ENCODE peak calls at places on chromosomes 1 and 21, in eight cellular contexts. One of them, this sample, is unnamed.

GRCh38 chr1:36737767-36738166 is 255.1 kb upstream of the CSF3R start:
- DNase-seq in T-helper 1 cell: no peak
- DNase-seq in NCI-H226: no peak
- DNase-seq in aorta: no peak
- DNase-seq in nucleus accumbens: no peak
- DNase-seq in psoas muscle: no peak
- DNase-seq in pancreas: no peak
- DNase-seq in non-pigmented ciliary epithelial cell: no peak
- DNase-seq in this sample: no peak

GRCh38 chr1:6782151-6782550 is 3.1 kb upstream of the CAMTA1 start:
- DNase-seq in T-helper 1 cell: no peak
- DNase-seq in non-pigmented ciliary epithelial cell: no peak
- DNase-seq in nucleus accumbens: no peak
- DNase-seq in pancreas: no peak
- DNase-seq in psoas muscle: no peak
- DNase-seq in NCI-H226: no peak
- DNase-seq in aorta: no peak
- DNase-seq in this sample: no peak

GRCh38 chr1:53430256-53430655 is 28.9 kb upstream of the DMRTB1 start:
- DNase-seq in aorta: no peak
- DNase-seq in T-helper 1 cell: no peak
- DNase-seq in NCI-H226: no peak
- DNase-seq in psoas muscle: no peak
- DNase-seq in pancreas: no peak
- DNase-seq in nucleus accumbens: no peak
- DNase-seq in non-pigmented ciliary epithelial cell: no peak
- DNase-seq in this sample: no peak

GRCh38 chr1:17795081-17795809 is 40.1 kb downstream of the ACTL8 start:
- DNase-seq in NCI-H226: no peak
- DNase-seq in non-pigmented ciliary epithelial cell: no peak
- DNase-seq in T-helper 1 cell: no peak
- DNase-seq in aorta: no peak
- DNase-seq in pancreas: no peak
- DNase-seq in nucleus accumbens: no peak
- DNase-seq in psoas muscle: no peak
- DNase-seq in this sample: no peak

GRCh38 chr1:107480548-107480947 is 339.7 kb downstream of the NTNG1 start:
- DNase-seq in non-pigmented ciliary epithelial cell: no peak
- DNase-seq in pancreas: no peak
- DNase-seq in nucleus accumbens: peak; percentile 22
- DNase-seq in NCI-H226: no peak
- DNase-seq in aorta: peak; percentile 42
- DNase-seq in T-helper 1 cell: no peak
- DNase-seq in psoas muscle: peak; percentile 15
- DNase-seq in this sample: no peak

GRCh38 chr1:111553199-111553598 is 49.8 kb upstream of the ADORA3 start:
- DNase-seq in aorta: no peak
- DNase-seq in nucleus accumbens: no peak
- DNase-seq in pancreas: no peak
- DNase-seq in psoas muscle: no peak
- DNase-seq in T-helper 1 cell: no peak
- DNase-seq in non-pigmented ciliary epithelial cell: peak; percentile 68
- DNase-seq in NCI-H226: peak; percentile 92
- DNase-seq in this sample: no peak

GRCh38 chr21:42043201-42043895 is 27.8 kb upstream of the UMODL1 start:
- DNase-seq in psoas muscle: no peak
- DNase-seq in pancreas: no peak
- DNase-seq in T-helper 1 cell: no peak
- DNase-seq in NCI-H226: no peak
- DNase-seq in nucleus accumbens: no peak
- DNase-seq in aorta: no peak
- DNase-seq in non-pigmented ciliary epithelial cell: no peak
- DNase-seq in this sample: no peak

GRCh38 chr1:156788136-156788535 is 20.8 kb downstream of the PRCC start:
- DNase-seq in NCI-H226: no peak
- DNase-seq in nucleus accumbens: no peak
- DNase-seq in T-helper 1 cell: no peak
- DNase-seq in pancreas: no peak
- DNase-seq in non-pigmented ciliary epithelial cell: no peak
- DNase-seq in psoas muscle: no peak
- DNase-seq in aorta: no peak
- DNase-seq in this sample: no peak

GRCh38 chr21:37082856-37083611 is 10.0 kb downstream of the TTC3 start:
- DNase-seq in non-pigmented ciliary epithelial cell: no peak
- DNase-seq in pancreas: no peak
- DNase-seq in nucleus accumbens: no peak
- DNase-seq in T-helper 1 cell: no peak
- DNase-seq in NCI-H226: no peak
- DNase-seq in psoas muscle: no peak
- DNase-seq in aorta: no peak
- DNase-seq in this sample: no peak

GRCh38 chr1:177209357-177209756 is 38.6 kb downstream of the BRINP2 start:
- DNase-seq in psoas muscle: peak; percentile 75
- DNase-seq in nucleus accumbens: peak; percentile 37
- DNase-seq in T-helper 1 cell: no peak
- DNase-seq in non-pigmented ciliary epithelial cell: peak; percentile 98
- DNase-seq in pancreas: peak; percentile 38
- DNase-seq in NCI-H226: peak; percentile 99
- DNase-seq in aorta: peak; percentile 79
- DNase-seq in this sample: no peak

GRCh38 chr1:81801834-81802531 is 1.2 kb downstream of the ADGRL2 start:
- DNase-seq in pancreas: peak; percentile 40
- DNase-seq in NCI-H226: no peak
- DNase-seq in nucleus accumbens: no peak
- DNase-seq in non-pigmented ciliary epithelial cell: no peak
- DNase-seq in psoas muscle: peak; percentile 23
- DNase-seq in aorta: peak; percentile 47
- DNase-seq in T-helper 1 cell: no peak
- DNase-seq in this sample: no peak

GRCh38 chr1:160590488-160590887 is 11.2 kb upstream of the CD84 start:
- DNase-seq in T-helper 1 cell: no peak
- DNase-seq in aorta: no peak
- DNase-seq in pancreas: no peak
- DNase-seq in psoas muscle: no peak
- DNase-seq in non-pigmented ciliary epithelial cell: no peak
- DNase-seq in nucleus accumbens: no peak
- DNase-seq in NCI-H226: no peak
- DNase-seq in this sample: no peak

GRCh38 chr1:64982134-64982533 is 15.8 kb upstream of the JAK1 start:
- DNase-seq in pancreas: no peak
- DNase-seq in nucleus accumbens: no peak
- DNase-seq in T-helper 1 cell: no peak
- DNase-seq in aorta: no peak
- DNase-seq in psoas muscle: no peak
- DNase-seq in non-pigmented ciliary epithelial cell: no peak
- DNase-seq in NCI-H226: no peak
- DNase-seq in this sample: no peak

GRCh38 chr1:160539896-160540858 is 17.1 kb upstream of the SLAMF6 start:
- DNase-seq in T-helper 1 cell: peak; percentile 83
- DNase-seq in non-pigmented ciliary epithelial cell: no peak
- DNase-seq in nucleus accumbens: no peak
- DNase-seq in pancreas: no peak
- DNase-seq in aorta: no peak
- DNase-seq in psoas muscle: no peak
- DNase-seq in NCI-H226: peak; percentile 81
- DNase-seq in this sample: peak; percentile 23

GRCh38 chr1:108141604-108142003 is 58.5 kb downstream of the SLC25A24 start:
- DNase-seq in nucleus accumbens: no peak
- DNase-seq in pancreas: no peak
- DNase-seq in NCI-H226: no peak
- DNase-seq in psoas muscle: no peak
- DNase-seq in aorta: no peak
- DNase-seq in T-helper 1 cell: no peak
- DNase-seq in non-pigmented ciliary epithelial cell: no peak
- DNase-seq in this sample: no peak

GRCh38 chr1:87329051-87329755 is 523 bp downstream of the LMO4 start:
- DNase-seq in non-pigmented ciliary epithelial cell: no peak
- DNase-seq in pancreas: peak; percentile 65
- DNase-seq in aorta: peak; percentile 66
- DNase-seq in psoas muscle: peak; percentile 35
- DNase-seq in T-helper 1 cell: peak; percentile 64
- DNase-seq in nucleus accumbens: no peak
- DNase-seq in NCI-H226: peak; percentile 8
- DNase-seq in this sample: no peak

GRCh38 chr1:47558601-47559593 is 121.1 kb downstream of the FOXD2 start:
- DNase-seq in nucleus accumbens: no peak
- DNase-seq in pancreas: peak; percentile 65
- DNase-seq in T-helper 1 cell: no peak
- DNase-seq in aorta: no peak
- DNase-seq in NCI-H226: no peak
- DNase-seq in psoas muscle: no peak
- DNase-seq in non-pigmented ciliary epithelial cell: no peak
- DNase-seq in this sample: no peak

GRCh38 chr1:201511925-201512539 is 5.1 kb upstream of the CSRP1 start:
- DNase-seq in psoas muscle: peak; percentile 63
- DNase-seq in NCI-H226: no peak
- DNase-seq in T-helper 1 cell: no peak
- DNase-seq in nucleus accumbens: peak; percentile 77
- DNase-seq in non-pigmented ciliary epithelial cell: no peak
- DNase-seq in aorta: peak; percentile 77
- DNase-seq in pancreas: peak; percentile 44
- DNase-seq in this sample: no peak

GRCh38 chr1:245807954-245808719 is 653.4 kb downstream of the KIF26B start:
- DNase-seq in psoas muscle: no peak
- DNase-seq in pancreas: no peak
- DNase-seq in NCI-H226: no peak
- DNase-seq in nucleus accumbens: no peak
- DNase-seq in aorta: no peak
- DNase-seq in T-helper 1 cell: no peak
- DNase-seq in non-pigmented ciliary epithelial cell: no peak
- DNase-seq in this sample: no peak

GRCh38 chr1:53071167-53071865 is 9.3 kb downstream of the PODN start:
- DNase-seq in T-helper 1 cell: no peak
- DNase-seq in psoas muscle: no peak
- DNase-seq in pancreas: no peak
- DNase-seq in nucleus accumbens: no peak
- DNase-seq in non-pigmented ciliary epithelial cell: no peak
- DNase-seq in NCI-H226: no peak
- DNase-seq in aorta: no peak
- DNase-seq in this sample: peak; percentile 5